ENCODE peak calls at places on chromosomes 3 and 15, in nine cellular contexts. P, I, L, V, U, Q, E, J and Z are unnamed samples.
A peak's percentile ranks its signal among the peaks of the same experiment; 100 is the strongest.

GRCh38 chr3:13177236-13177635 is 104.0 kb upstream of the IQSEC1 start:
- DNase-seq in P (no peak), I (no peak), L (no peak), V (no peak), U (no peak), Q (no peak), E (no peak), J (no peak), Z (no peak)

GRCh38 chr3:82044918-82045715 is 283.7 kb upstream of the GBE1 start:
- DNase-seq in P (no peak), I (no peak), L (no peak), V (no peak), U (peak; percentile 67), Q (no peak), E (no peak), J (no peak), Z (no peak)

GRCh38 chr3:18124501-18124900 is 300.6 kb downstream of the SATB1 start:
- DNase-seq in P (no peak), I (peak; percentile 48), L (peak; percentile 54), V (peak; percentile 60), U (no peak), Q (no peak), E (no peak), J (peak; percentile 38), Z (no peak)

GRCh38 chr3:136311971-136312370 is 61.8 kb downstream of the PCCB start:
- DNase-seq in P (no peak), I (no peak), L (no peak), V (no peak), U (no peak), Q (no peak), E (no peak), J (no peak), Z (no peak)

GRCh38 chr3:162141232-162141631 is 644.6 kb downstream of the OTOL1 start:
- DNase-seq in P (no peak), I (peak; percentile 52), L (no peak), V (peak; percentile 82), U (no peak), Q (no peak), E (no peak), J (peak; percentile 37), Z (no peak)

GRCh38 chr3:61439116-61439459 is 122.3 kb upstream of the PTPRG start:
- DNase-seq in P (no peak), I (no peak), L (no peak), V (no peak), U (no peak), Q (no peak), E (no peak), J (no peak), Z (no peak)

GRCh38 chr3:171044828-171045793 is 18.6 kb upstream of the SLC2A2 start:
- DNase-seq in P (peak; percentile 31), I (peak; percentile 86), L (peak; percentile 75), V (peak; percentile 87), U (no peak), Q (no peak), E (no peak), J (peak; percentile 74), Z (peak; percentile 59)

GRCh38 chr3:74273555-74274402 is 340.7 kb downstream of the CNTN3 start:
- DNase-seq in P (no peak), I (no peak), L (no peak), V (no peak), U (no peak), Q (no peak), E (no peak), J (no peak), Z (no peak)

GRCh38 chr3:118882353-118882947 is 152.2 kb downstream of the IGSF11 start:
- DNase-seq in P (peak; percentile 66), I (peak; percentile 69), L (no peak), V (peak; percentile 19), U (peak; percentile 59), Q (peak; percentile 86), E (peak; percentile 71), J (peak; percentile 53), Z (peak; percentile 80)

GRCh38 chr3:170499562-170500156 is 81.0 kb downstream of the CLDN11 start:
- DNase-seq in P (peak; percentile 74), I (peak; percentile 78), L (no peak), V (peak; percentile 66), U (peak; percentile 37), Q (peak; percentile 72), E (no peak), J (peak; percentile 39), Z (peak; percentile 52)

GRCh38 chr15:80567721-80568157 is 127.4 kb upstream of the ABHD17C start:
- DNase-seq in P (peak; percentile 62), I (peak; percentile 96), L (peak; percentile 73), V (peak; percentile 83), U (peak; percentile 4), Q (peak; percentile 51), E (peak; percentile 6), J (peak; percentile 69), Z (peak; percentile 87)

GRCh38 chr15:28456476-28457395 is 76.0 kb downstream of the GOLGA8G start:
- DNase-seq in P (no peak), I (no peak), L (no peak), V (no peak), U (no peak), Q (peak; percentile 16), E (no peak), J (no peak), Z (peak; percentile 10)

GRCh38 chr15:98501192-98501591 is 147.1 kb upstream of the IGF1R start:
- DNase-seq in P (no peak), I (no peak), L (no peak), V (no peak), U (no peak), Q (no peak), E (no peak), J (no peak), Z (no peak)

GRCh38 chr3:104951426-104951825 is 415.3 kb upstream of the ALCAM start:
- DNase-seq in P (no peak), I (peak; percentile 56), L (no peak), V (no peak), U (no peak), Q (no peak), E (no peak), J (no peak), Z (no peak)

GRCh38 chr3:54034971-54035370 is 87.4 kb upstream of the CACNA2D3 start:
- DNase-seq in P (no peak), I (no peak), L (no peak), V (no peak), U (no peak), Q (no peak), E (no peak), J (no peak), Z (no peak)